ENCODE peak calls at places on chromosomes 7 and 10, in seven cellular contexts. Q is IMR-90, X is H9, J is neuronal stem cell, R is H1, V is mesendoderm, Z is trophoblast cell. B is an unnamed sample.

GRCh38 chr7:130381468-130382312 is 1.4 kb downstream of the CPA1 start:
- DNase-seq in Q (no peak), X (peak; percentile 91), J (no peak), R (peak; percentile 36), V (peak; percentile 36), Z (no peak), B (no peak)

GRCh38 chr10:24947304-24948097 is 4.9 kb downstream of the PRTFDC1 start:
- DNase-seq in Q (peak; percentile 73), X (no peak), J (no peak), R (no peak), V (peak; percentile 85), Z (no peak), B (peak; percentile 26)

GRCh38 chr10:115747811-115748210 is 525.2 kb downstream of the GFRA1 start:
- DNase-seq in Q (no peak), X (no peak), J (no peak), R (no peak), V (peak; percentile 29), Z (no peak), B (no peak)

GRCh38 chr7:127650842-127651555 is 995 bp upstream of the SND1 start:
- DNase-seq in Q (peak; percentile 39), X (peak; percentile 59), J (no peak), R (no peak), V (peak; percentile 89), Z (peak; percentile 72), B (peak; percentile 70)

GRCh38 chr10:69703766-69704191 is 73.7 kb downstream of the FAM241B start:
- DNase-seq in Q (peak; percentile 96), X (no peak), J (no peak), R (no peak), V (no peak), Z (peak; percentile 93), B (peak; percentile 100)

GRCh38 chr10:24706479-24707118 is 17.1 kb downstream of the ARHGAP21 start:
- DNase-seq in Q (peak; percentile 98), X (no peak), J (no peak), R (no peak), V (no peak), Z (peak; percentile 44), B (peak; percentile 96)

GRCh38 chr7:50729962-50730361 is 52.7 kb downstream of the GRB10 start:
- DNase-seq in Q (peak; percentile 58), X (no peak), J (no peak), R (no peak), V (no peak), Z (no peak), B (no peak)

GRCh38 chr7:65235586-65235985 is 138.1 kb upstream of the ZNF92 start:
- DNase-seq in Q (no peak), X (no peak), J (no peak), R (no peak), V (no peak), Z (no peak), B (no peak)

GRCh38 chr10:102644646-102645387 is 538 bp downstream of the TRIM8 start:
- DNase-seq in Q (peak; percentile 68), X (peak; percentile 89), J (peak; percentile 62), R (peak; percentile 56), V (peak; percentile 89), Z (peak; percentile 95), B (peak; percentile 80)

GRCh38 chr10:33487014-33487776 is 152.7 kb upstream of the NRP1 start:
- DNase-seq in Q (peak; percentile 9), X (no peak), J (no peak), R (no peak), V (peak; percentile 11), Z (no peak), B (peak; percentile 40)

GRCh38 chr7:4960363-4960762 is 1.4 kb upstream of the MMD2 start:
- DNase-seq in Q (no peak), X (no peak), J (no peak), R (no peak), V (no peak), Z (no peak), B (no peak)

GRCh38 chr7:128920913-128921582 is 10.5 kb upstream of the KCP start:
- DNase-seq in Q (no peak), X (peak; percentile 24), J (no peak), R (no peak), V (no peak), Z (no peak), B (no peak)

GRCh38 chr7:147999962-148000361 is 590.6 kb upstream of the C7orf33 start:
- DNase-seq in Q (no peak), X (peak; percentile 64), J (no peak), R (peak; percentile 57), V (peak; percentile 5), Z (no peak), B (no peak)

GRCh38 chr10:71747808-71748523 is 25.4 kb downstream of the VSIR start:
- DNase-seq in Q (no peak), X (no peak), J (no peak), R (no peak), V (no peak), Z (no peak), B (no peak)

GRCh38 chr7:44768663-44769361 is 20.2 kb downstream of the ZMIZ2 start:
- DNase-seq in Q (no peak), X (no peak), J (no peak), R (no peak), V (peak; percentile 35), Z (peak; percentile 85), B (no peak)

GRCh38 chr7:19145429-19146201 is 394 bp upstream of the FERD3L start:
- DNase-seq in Q (no peak), X (peak; percentile 66), J (no peak), R (peak; percentile 73), V (peak; percentile 44), Z (no peak), B (no peak)

GRCh38 chr7:26444554-26444953 is 152.9 kb downstream of the SNX10 start:
- DNase-seq in Q (no peak), X (no peak), J (no peak), R (no peak), V (no peak), Z (no peak), B (no peak)

GRCh38 chr7:152366662-152367061 is 69.1 kb downstream of the KMT2C start:
- DNase-seq in Q (no peak), X (no peak), J (no peak), R (no peak), V (no peak), Z (no peak), B (no peak)
- H4K8ac ChIP-seq in Q (no peak overlapping the region), X (no peak overlapping the region), J (no peak overlapping the region), R (peak overlapping the region; percentile 68), V (no peak overlapping the region), Z (no peak overlapping the region), B (no peak overlapping the region)

GRCh38 chr10:31522820-31523219 is 203.8 kb downstream of the ZEB1 start:
- DNase-seq in Q (no peak), X (no peak), J (no peak), R (no peak), V (no peak), Z (no peak), B (no peak)
- H3K9ac ChIP-seq in Q (no peak overlapping the region), X (no peak overlapping the region), J (no peak overlapping the region), R (no peak overlapping the region), V (no peak overlapping the region), Z (no peak overlapping the region), B (no peak overlapping the region)

GRCh38 chr10:122349758-122350355 is 24.7 kb upstream of the PLEKHA1 start:
- DNase-seq in Q (no peak), X (no peak), J (no peak), R (no peak), V (no peak), Z (no peak), B (no peak)
- H4K8ac ChIP-seq in Q (no peak overlapping the region), X (no peak overlapping the region), J (no peak overlapping the region), R (no peak overlapping the region), V (no peak overlapping the region), Z (no peak overlapping the region), B (no peak overlapping the region)

GRCh38 chr7:151744051-151744580 is 132.8 kb downstream of the PRKAG2 start:
- DNase-seq in Q (no peak), X (no peak), J (no peak), R (no peak), V (no peak), Z (no peak), B (no peak)

GRCh38 chr7:151744656-151745055 is 132.3 kb downstream of the PRKAG2 start:
- DNase-seq in Q (no peak), X (no peak), J (no peak), R (no peak), V (no peak), Z (peak; percentile 78), B (no peak)

GRCh38 chr7:151741585-151741984 is 135.3 kb downstream of the PRKAG2 start:
- DNase-seq in Q (no peak), X (no peak), J (no peak), R (no peak), V (no peak), Z (no peak), B (no peak)

GRCh38 chr7:151743481-151743983 is 133.4 kb downstream of the PRKAG2 start:
- DNase-seq in Q (no peak), X (no peak), J (no peak), R (no peak), V (no peak), Z (no peak), B (no peak)

DNA sequence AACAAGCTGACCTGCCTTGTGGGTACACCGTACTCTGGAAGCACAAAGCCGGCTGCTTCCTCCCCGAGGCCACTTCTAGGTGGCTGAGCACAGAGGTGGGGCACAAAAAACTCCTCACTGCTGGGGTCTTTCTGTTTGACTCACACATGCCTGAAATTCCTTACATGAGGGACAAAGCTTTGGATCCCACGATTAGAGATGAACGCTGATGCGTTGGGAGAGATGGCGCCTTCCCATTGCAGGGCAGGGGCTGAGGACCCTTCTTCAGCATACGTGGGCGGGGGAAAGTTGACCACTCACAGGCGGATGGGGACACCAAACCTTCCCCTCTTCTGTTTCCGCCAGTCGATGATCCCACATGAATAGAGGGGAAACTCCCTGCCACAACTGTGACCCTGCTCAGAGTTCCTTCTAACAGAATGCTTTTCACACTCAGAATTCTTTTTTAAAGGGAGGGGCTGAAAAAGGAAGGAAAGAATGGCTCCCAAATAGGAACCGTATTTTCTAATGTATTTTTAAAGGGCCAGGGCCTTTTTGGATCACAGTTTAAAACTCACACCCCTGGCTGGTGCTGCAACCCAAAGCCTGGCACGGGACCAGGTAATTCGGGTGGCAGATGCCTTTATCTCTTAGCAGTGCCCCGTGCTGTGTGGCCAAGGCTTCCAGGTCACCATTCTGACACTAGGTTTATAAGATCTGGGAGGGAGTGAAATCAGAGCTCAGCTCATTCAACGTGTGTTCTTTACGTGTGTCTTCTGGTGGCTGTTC is 134.0 kb downstream of the PRKAG2 start:
- DNase-seq in Q (no peak), X (peak; percentile 54), J (peak; percentile 52), R (peak; percentile 47), V (peak; percentile 89), Z (peak; percentile 73), B (no peak)
- H3K9ac ChIP-seq in Q (no peak overlapping the region), X (no peak overlapping the region), J (no peak overlapping the region), R (no peak overlapping the region), V (no peak overlapping the region), Z (no peak overlapping the region), B (no peak overlapping the region)

DNA sequence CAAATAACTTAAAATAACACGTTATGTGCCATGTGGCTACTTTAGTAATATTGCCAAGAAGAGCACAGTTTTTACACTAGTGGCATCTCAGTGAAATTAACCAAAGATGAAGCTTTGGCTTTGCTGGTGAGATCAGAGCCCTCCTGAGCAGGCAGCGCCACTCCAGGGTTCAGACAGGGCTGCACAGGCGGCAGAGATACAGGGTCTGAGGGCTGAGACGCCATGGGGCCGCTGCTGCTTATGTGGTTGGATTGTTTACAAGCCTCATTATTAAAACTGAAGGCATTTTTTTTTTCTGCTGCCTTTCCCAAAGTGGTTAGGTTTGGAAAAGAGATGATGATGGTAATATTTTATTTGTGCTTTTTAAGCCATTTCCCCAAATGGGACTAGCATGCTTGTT is 68.8 kb upstream of the DNAJB6 start:
- DNase-seq in Q (no peak), X (no peak), J (no peak), R (no peak), V (no peak), Z (no peak), B (no peak)
- H4K8ac ChIP-seq in Q (no peak overlapping the region), X (no peak overlapping the region), J (no peak overlapping the region), R (no peak overlapping the region), V (no peak overlapping the region), Z (no peak overlapping the region), B (no peak overlapping the region)